ENCODE peak calls at places on chromosomes 11 and 22, in seven cellular contexts. F is K562, J is HCT116, V is H1, K is SK-N-SH, C is GM12878, O is HepG2. Y is an unnamed sample.

GRCh38 chr11:72014761-72015320 is 16.1 kb downstream of the IL18BP start:
- DNase-seq in J (no peak), K (no peak), F (no peak), V (no peak), O (no peak), C (no peak), Y (no peak)

GRCh38 chr22:46614070-46614931 is 5.9 kb upstream of the GRAMD4 start:
- DNase-seq in J (no peak), F (no peak), C (peak; percentile 70), K (no peak), O (no peak), V (no peak), Y (no peak)

GRCh38 chr22:40323681-40324083 is 22.6 kb upstream of the ADSL start:
- DNase-seq in J (no peak), F (no peak), O (no peak), K (peak; percentile 67), C (no peak), V (no peak), Y (no peak)

GRCh38 chr22:23796461-23796860 is 9.7 kb downstream of the SMARCB1 start:
- DNase-seq in F (no peak), V (no peak), K (peak; percentile 8), C (no peak), O (no peak), J (no peak), Y (no peak)

GRCh38 chr11:106031936-106032335 is 9.9 kb upstream of the MSANTD4 start:
- DNase-seq in K (no peak), J (no peak), O (no peak), F (no peak), V (no peak), C (no peak), Y (no peak)

GRCh38 chr22:32476286-32476685 is 1.7 kb downstream of the FBXO7 start:
- DNase-seq in K (no peak), C (no peak), O (no peak), J (no peak), F (no peak), V (no peak), Y (no peak)

GRCh38 chr11:68016161-68016903 is 6.2 kb downstream of the ALDH3B1 start:
- DNase-seq in K (no peak), O (no peak), V (no peak), C (no peak), J (no peak), F (no peak), Y (no peak)

GRCh38 chr11:33375688-33376311 is 118.6 kb downstream of the HIPK3 start:
- DNase-seq in C (no peak), F (no peak), K (peak; percentile 82), O (no peak), J (no peak), V (peak; percentile 72), Y (no peak)

GRCh38 chr11:1482581-1483444 is 3.8 kb downstream of the MOB2 start:
- DNase-seq in K (no peak), J (no peak), F (no peak), C (no peak), O (no peak), V (no peak), Y (no peak)

GRCh38 chr11:45859661-45860140 is 12.4 kb downstream of the CRY2 start:
- DNase-seq in F (no peak), V (no peak), C (no peak), K (peak; percentile 87), O (no peak), J (no peak), Y (no peak)

GRCh38 chr11:62806611-62807121 is 1.4 kb upstream of the NXF1 start:
- DNase-seq in V (no peak), O (no peak), K (no peak), J (no peak), C (no peak), F (peak; percentile 7), Y (no peak)

GRCh38 chr22:30115705-30116104 is 35.4 kb downstream of the HORMAD2 start:
- DNase-seq in K (no peak), O (no peak), F (no peak), C (no peak), V (no peak), J (peak; percentile 8), Y (peak; percentile 4)

GRCh38 chr22:33000342-33001280 is 57.6 kb downstream of the SYN3 start:
- DNase-seq in O (peak; percentile 15), V (peak; percentile 92), C (no peak), K (peak; percentile 82), F (peak; percentile 50), J (no peak), Y (peak; percentile 7)

GRCh38 chr11:15699978-15700377 is 585.3 kb downstream of the INSC start:
- DNase-seq in O (no peak), C (no peak), F (no peak), V (no peak), K (no peak), J (no peak), Y (no peak)

GRCh38 chr11:111795333-111795985 is 29.3 kb upstream of the PPP2R1B start:
- DNase-seq in C (no peak), O (peak; percentile 60), J (no peak), F (no peak), V (no peak), K (no peak), Y (no peak)

GRCh38 chr11:110712643-110713468 is 619 bp upstream of the ARHGAP20 start:
- DNase-seq in V (no peak), J (no peak), K (peak; percentile 69), C (no peak), F (no peak), O (no peak), Y (no peak)

GRCh38 chr11:76139317-76139716 is 67.0 kb downstream of the WNT11 start:
- DNase-seq in K (no peak), J (no peak), F (no peak), C (no peak), V (no peak), O (no peak), Y (no peak)

GRCh38 chr11:15291885-15292284 is 177.2 kb downstream of the INSC start:
- DNase-seq in O (no peak), K (no peak), F (no peak), J (no peak), C (no peak), V (no peak), Y (no peak)

GRCh38 chr22:26174280-26174679 is 5.0 kb downstream of the SEZ6L start:
- DNase-seq in V (peak; percentile 55), O (peak; percentile 23), K (peak; percentile 42), F (no peak), J (no peak), C (no peak), Y (no peak)

GRCh38 chr22:35956850-35957249 is 71.8 kb downstream of the RBFOX2 start:
- DNase-seq in V (no peak), K (no peak), J (no peak), O (no peak), F (no peak), C (peak; percentile 2), Y (no peak)

GRCh38 chr22:49551897-49552659 is 275.6 kb downstream of the BRD1 start:
- DNase-seq in J (no peak), V (no peak), K (no peak), O (no peak), C (no peak), F (no peak), Y (no peak)

GRCh38 chr11:32385998-32386397 is 49.3 kb downstream of the WT1 start:
- DNase-seq in C (no peak), K (peak; percentile 44), O (peak; percentile 17), V (no peak), F (peak; percentile 53), J (peak; percentile 38), Y (no peak)

DNA sequence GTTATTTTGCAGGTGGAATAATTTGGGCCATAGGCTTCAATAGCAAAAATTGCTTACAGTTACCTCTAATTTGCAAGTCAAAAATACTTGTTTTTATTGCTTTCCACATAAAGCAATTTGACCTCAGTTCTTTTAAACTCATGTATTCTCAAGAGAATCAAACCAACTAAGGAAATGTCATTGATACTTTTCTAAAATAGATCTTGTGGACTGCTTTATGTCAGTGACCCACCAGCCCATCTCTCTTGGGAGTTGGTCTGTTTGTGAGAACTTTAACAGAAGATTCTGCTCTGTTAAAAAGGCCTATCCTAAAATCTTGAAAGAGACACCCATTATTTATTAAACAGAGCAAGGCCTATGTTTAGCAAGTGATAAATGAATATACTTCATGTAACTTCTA is 75.2 kb downstream of the DDIAS start:
- DNase-seq in V (no peak), C (no peak), K (no peak), F (no peak), J (no peak), O (no peak), Y (no peak)
- H3K27ac ChIP-seq in V (no peak overlapping the region), C (no peak overlapping the region), K (no peak overlapping the region), F (no peak overlapping the region), J (no peak overlapping the region), O (no peak overlapping the region), Y (no peak overlapping the region)

GRCh38 chr11:10780040-10780439 is 28.7 kb downstream of the EIF4G2 start:
- DNase-seq in V (no peak), F (no peak), K (no peak), O (no peak), C (no peak), J (no peak), Y (no peak)
- TF ChIP-seq SIN3A in V (no peak), F (no peak), K (no peak), O (no peak), C (no peak), J (no peak), Y (no peak)

DNA sequence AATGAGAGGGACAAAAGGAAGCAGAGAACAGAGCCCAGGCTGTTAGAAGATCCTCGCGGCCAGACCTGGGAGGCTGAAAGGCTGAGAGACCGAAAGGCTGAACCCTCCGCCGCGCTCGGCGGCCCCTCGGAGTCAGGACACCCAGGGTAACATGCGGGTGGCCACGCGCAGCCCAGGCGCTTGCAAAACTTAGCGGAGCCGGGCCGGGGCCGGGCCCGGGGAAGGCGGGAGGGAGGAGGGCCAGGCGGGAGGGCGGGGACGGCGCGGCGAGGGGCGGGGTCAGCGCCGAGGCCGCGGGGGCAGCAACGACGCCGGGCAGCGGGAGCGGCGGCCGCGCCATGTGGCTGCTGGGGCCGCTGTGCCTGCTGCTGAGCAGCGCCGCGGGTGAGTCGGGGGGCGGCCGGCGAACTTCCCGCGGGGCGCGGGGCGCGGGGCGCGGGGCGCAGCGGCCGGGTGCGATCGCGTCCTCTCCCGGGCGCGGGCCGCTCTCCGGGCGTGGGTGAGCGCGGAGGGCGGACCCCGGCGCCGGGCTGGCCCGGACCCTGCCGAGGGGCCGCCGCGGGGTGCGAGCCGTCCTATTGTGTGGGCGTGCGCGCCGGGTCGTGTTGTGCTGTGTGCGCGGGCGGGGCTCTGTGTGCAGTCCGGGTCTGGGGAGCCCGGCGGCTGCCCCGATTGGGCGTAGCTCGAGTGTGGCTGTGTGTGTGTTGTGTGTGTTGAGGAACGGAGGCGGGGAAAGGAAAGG is at the start of gene LDLRAD3:
- DNase-seq in V (peak; percentile 84), O (peak; percentile 20), J (peak; percentile 37), C (no peak), F (peak; percentile 91), K (peak; percentile 94), Y (no peak)
- H3K4me3 ChIP-seq in V (peak within 1 kb of the TSS; percentile 64), O (peak within 1 kb of the TSS; percentile 49), J (peak within 1 kb of the TSS; percentile 76), C (peak within 1 kb of the TSS; percentile 71), F (peak within 1 kb of the TSS; percentile 49), K (peak within 1 kb of the TSS; percentile 53), Y (peak within 1 kb of the TSS; percentile 60)

DNA sequence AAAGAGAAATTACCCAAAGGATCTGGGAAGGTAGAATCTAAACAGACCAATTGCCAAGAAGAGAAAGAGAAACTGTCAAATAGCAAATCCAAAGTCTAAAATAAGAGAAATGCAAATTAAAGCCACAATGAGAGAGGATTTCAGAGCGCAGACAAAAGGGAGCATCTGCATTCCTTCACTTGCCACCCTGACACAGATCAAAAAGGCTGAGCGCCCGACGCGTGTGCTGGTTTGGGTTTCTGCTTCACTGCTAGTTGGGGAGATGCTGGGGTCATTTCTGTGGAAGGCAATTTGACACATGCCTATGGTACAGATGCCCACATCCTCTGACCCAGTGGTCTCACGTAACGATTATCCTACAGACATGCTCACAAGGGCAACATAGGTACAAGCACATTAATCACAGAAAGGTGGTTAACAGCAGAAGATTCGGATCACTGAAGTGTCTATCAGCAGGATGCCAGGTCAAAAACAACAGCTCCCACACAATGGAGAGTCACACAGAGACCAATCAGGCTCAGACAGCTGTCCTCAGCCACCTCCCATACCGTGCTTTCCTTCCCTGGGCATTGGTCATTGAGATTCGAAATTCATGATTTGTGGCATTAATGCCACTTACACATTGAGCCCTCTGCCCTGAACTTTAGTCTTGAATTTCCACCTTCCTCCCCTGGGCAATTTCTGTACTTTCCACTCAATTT is 55.7 kb downstream of the SHISAL1 start:
- DNase-seq in F (no peak), K (no peak), J (no peak), V (peak; percentile 40), C (no peak), O (no peak), Y (no peak)
- H3K27ac ChIP-seq in F (no peak overlapping the region), K (peak overlapping the region; percentile 14), J (no peak overlapping the region), V (no peak overlapping the region), C (no peak overlapping the region), O (no peak overlapping the region), Y (no peak overlapping the region)

Y was measured in Panc1.